ENCODE peak calls at places on chromosomes 16 and 17, in four cellular contexts. One of them, this sample, is unnamed.
A peak's percentile ranks its signal among the peaks of the same experiment; 100 is the strongest.

GRCh38 chr16:81600275-81600674 is 155.7 kb downstream of the CMIP start:
- DNase-seq in HepG2: peak; percentile 84
- DNase-seq in A549: peak; percentile 51
- DNase-seq in K562: no peak
- DNase-seq in this sample: peak; percentile 62

GRCh38 chr16:27980076-27980775 is 83.3 kb downstream of the GSG1L start:
- DNase-seq in HepG2: no peak
- DNase-seq in A549: no peak
- DNase-seq in K562: no peak
- DNase-seq in this sample: no peak

GRCh38 chr17:81349397-81350319 is 45.6 kb upstream of the BAHCC1 start:
- DNase-seq in HepG2: peak; percentile 79
- DNase-seq in A549: no peak
- DNase-seq in K562: peak; percentile 88
- DNase-seq in this sample: no peak

GRCh38 chr17:41486316-41486715 is 3.4 kb downstream of the KRT36 start:
- DNase-seq in HepG2: no peak
- DNase-seq in A549: no peak
- DNase-seq in K562: no peak
- DNase-seq in this sample: no peak

GRCh38 chr16:14196539-14196938 is 125.4 kb downstream of the MRTFB start:
- DNase-seq in HepG2: no peak
- DNase-seq in A549: no peak
- DNase-seq in K562: no peak
- DNase-seq in this sample: no peak

GRCh38 chr17:71987634-71988033 is 133.2 kb upstream of the SOX9 start:
- DNase-seq in HepG2: no peak
- DNase-seq in A549: no peak
- DNase-seq in K562: no peak
- DNase-seq in this sample: peak; percentile 21

GRCh38 chr17:58913971-58914769 is 158.5 kb downstream of the PPM1E start:
- DNase-seq in HepG2: no peak
- DNase-seq in A549: peak; percentile 34
- DNase-seq in K562: no peak
- DNase-seq in this sample: peak; percentile 51

GRCh38 chr16:48831081-48831722 is 221.2 kb upstream of the N4BP1 start:
- DNase-seq in HepG2: peak; percentile 10
- DNase-seq in A549: peak; percentile 3
- DNase-seq in K562: peak; percentile 16
- DNase-seq in this sample: no peak

GRCh38 chr17:927611-928461 is 51.7 kb downstream of the NXN start:
- DNase-seq in HepG2: no peak
- DNase-seq in A549: peak; percentile 72
- DNase-seq in K562: no peak
- DNase-seq in this sample: peak; percentile 97

GRCh38 chr16:65083181-65083845 is 38.5 kb downstream of the CDH11 start:
- DNase-seq in HepG2: no peak
- DNase-seq in A549: no peak
- DNase-seq in K562: no peak
- DNase-seq in this sample: peak; percentile 45

GRCh38 chr16:85860413-85861094 is 38.4 kb upstream of the IRF8 start:
- DNase-seq in HepG2: no peak
- DNase-seq in A549: no peak
- DNase-seq in K562: no peak
- DNase-seq in this sample: no peak

GRCh38 chr17:27245230-27245696 is 48.7 kb upstream of the WSB1 start:
- DNase-seq in HepG2: peak; percentile 80
- DNase-seq in A549: peak; percentile 90
- DNase-seq in K562: peak; percentile 90
- DNase-seq in this sample: peak; percentile 89

GRCh38 chr17:37502009-37502936 is 12.6 kb downstream of the DUSP14 start:
- DNase-seq in HepG2: peak; percentile 94
- DNase-seq in A549: peak; percentile 39
- DNase-seq in K562: no peak
- DNase-seq in this sample: no peak

GRCh38 chr16:67481561-67482259 is 753 bp upstream of the ATP6V0D1 start:
- DNase-seq in HepG2: peak; percentile 65
- DNase-seq in A549: no peak
- DNase-seq in K562: no peak
- DNase-seq in this sample: peak; percentile 43

GRCh38 chr16:65600046-65600445 is 478.2 kb upstream of the CDH11 start:
- DNase-seq in HepG2: no peak
- DNase-seq in A549: no peak
- DNase-seq in K562: no peak
- DNase-seq in this sample: no peak

GRCh38 chr17:2025622-2026309 is 632 bp upstream of the RTN4RL1 start:
- DNase-seq in HepG2: peak; percentile 60
- DNase-seq in A549: peak; percentile 84
- DNase-seq in K562: peak; percentile 54
- DNase-seq in this sample: peak; percentile 57

GRCh38 chr17:7476474-7476873 is 3.0 kb downstream of the ZBTB4 start:
- DNase-seq in HepG2: no peak
- DNase-seq in A549: peak; percentile 50
- DNase-seq in K562: peak; percentile 20
- DNase-seq in this sample: peak; percentile 76

GRCh38 chr17:77482375-77483127 is 341.8 kb downstream of the SEC14L1 start:
- DNase-seq in HepG2: no peak
- DNase-seq in A549: no peak
- DNase-seq in K562: no peak
- DNase-seq in this sample: no peak

GRCh38 chr17:77481476-77482374 is 341.0 kb downstream of the SEC14L1 start:
- DNase-seq in HepG2: no peak
- DNase-seq in A549: no peak
- DNase-seq in K562: no peak
- DNase-seq in this sample: no peak

GRCh38 chr17:77485089-77485833 is 344.5 kb downstream of the SEC14L1 start:
- DNase-seq in HepG2: no peak
- DNase-seq in A549: no peak
- DNase-seq in K562: no peak
- DNase-seq in this sample: no peak

GRCh38 chr17:77483128-77483598 is 342.4 kb downstream of the SEC14L1 start:
- DNase-seq in HepG2: no peak
- DNase-seq in A549: no peak
- DNase-seq in K562: no peak
- DNase-seq in this sample: no peak

DNA sequence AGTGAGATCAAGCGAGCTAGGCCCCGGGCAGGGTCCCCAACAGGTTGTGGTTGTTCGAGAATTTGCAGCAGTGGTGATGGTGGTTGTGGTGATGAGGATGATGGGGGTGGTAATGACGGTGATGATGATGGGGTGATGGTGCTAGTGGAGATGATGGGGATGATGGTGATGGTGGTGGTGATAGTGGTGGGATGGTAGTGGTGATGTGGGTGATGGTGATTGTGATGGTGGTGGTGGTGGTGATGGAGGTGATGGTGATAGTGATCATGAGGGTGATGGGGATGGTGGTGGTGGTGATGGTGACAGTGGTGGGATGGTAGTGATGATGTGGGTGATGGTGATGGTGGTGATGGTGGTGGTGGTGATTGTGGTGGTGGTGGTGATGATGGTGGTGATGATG is 343.3 kb downstream of the SEC14L1 start:
- DNase-seq in HepG2: no peak
- DNase-seq in A549: no peak
- DNase-seq in K562: no peak
- DNase-seq in this sample: no peak
- H3K4me1 ChIP-seq in HepG2: no peaks in the 10 kb centered on the region
- H3K4me1 ChIP-seq in A549: peaks cover 4% of the 10 kb centered on the region
- H3K4me1 ChIP-seq in K562: no peaks in the 10 kb centered on the region
- H3K4me1 ChIP-seq in this sample: peaks cover 17% of the 10 kb centered on the region

GRCh38 chr17:60410001-60410400 is 12.3 kb upstream of the CHCT1 start:
- DNase-seq in HepG2: no peak
- DNase-seq in A549: no peak
- DNase-seq in K562: no peak
- DNase-seq in this sample: no peak
- TF ChIP-seq MAZ in HepG2: no peak
- TF ChIP-seq MAZ in A549: no peak
- TF ChIP-seq MAZ in K562: no peak
- TF ChIP-seq MAZ in this sample: no peak

DNA sequence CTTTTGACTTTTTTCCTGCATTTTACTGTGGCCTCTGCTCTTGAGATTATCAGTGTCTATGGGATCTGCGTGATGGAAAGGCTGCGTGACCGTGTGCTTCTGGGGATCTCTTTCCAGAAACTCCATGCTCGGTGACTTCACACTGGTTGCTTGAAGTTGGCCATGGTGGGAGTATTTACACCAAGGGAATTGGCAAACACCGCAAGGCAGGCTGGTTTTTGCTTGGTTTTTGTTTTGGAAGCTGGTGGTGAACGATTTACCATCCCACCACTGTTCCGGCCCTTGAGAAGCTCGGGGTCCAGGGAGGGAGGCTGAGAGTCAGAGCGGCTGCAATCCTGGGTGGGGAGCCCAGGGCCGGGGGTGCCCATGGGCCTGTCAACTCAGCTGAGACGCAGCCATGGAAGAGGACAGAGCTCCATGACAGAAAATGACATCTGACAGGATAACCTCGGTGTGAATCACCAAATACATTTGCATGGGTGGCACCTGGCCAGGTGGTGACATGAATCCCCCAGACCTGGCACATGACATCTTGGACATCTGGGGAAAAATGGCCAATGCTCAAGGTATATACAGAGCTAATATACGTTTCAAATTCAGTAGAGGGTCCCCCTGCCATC is 11.1 kb downstream of the CRISPLD2 start:
- DNase-seq in HepG2: no peak
- DNase-seq in A549: no peak
- DNase-seq in K562: no peak
- DNase-seq in this sample: no peak
- H3K4me1 ChIP-seq in HepG2: peaks cover 16% of the 10 kb centered on the region
- H3K4me1 ChIP-seq in A549: peaks cover under 1% of the 10 kb centered on the region
- H3K4me1 ChIP-seq in K562: no peaks in the 10 kb centered on the region
- H3K4me1 ChIP-seq in this sample: peaks cover 56% of the 10 kb centered on the region

DNA sequence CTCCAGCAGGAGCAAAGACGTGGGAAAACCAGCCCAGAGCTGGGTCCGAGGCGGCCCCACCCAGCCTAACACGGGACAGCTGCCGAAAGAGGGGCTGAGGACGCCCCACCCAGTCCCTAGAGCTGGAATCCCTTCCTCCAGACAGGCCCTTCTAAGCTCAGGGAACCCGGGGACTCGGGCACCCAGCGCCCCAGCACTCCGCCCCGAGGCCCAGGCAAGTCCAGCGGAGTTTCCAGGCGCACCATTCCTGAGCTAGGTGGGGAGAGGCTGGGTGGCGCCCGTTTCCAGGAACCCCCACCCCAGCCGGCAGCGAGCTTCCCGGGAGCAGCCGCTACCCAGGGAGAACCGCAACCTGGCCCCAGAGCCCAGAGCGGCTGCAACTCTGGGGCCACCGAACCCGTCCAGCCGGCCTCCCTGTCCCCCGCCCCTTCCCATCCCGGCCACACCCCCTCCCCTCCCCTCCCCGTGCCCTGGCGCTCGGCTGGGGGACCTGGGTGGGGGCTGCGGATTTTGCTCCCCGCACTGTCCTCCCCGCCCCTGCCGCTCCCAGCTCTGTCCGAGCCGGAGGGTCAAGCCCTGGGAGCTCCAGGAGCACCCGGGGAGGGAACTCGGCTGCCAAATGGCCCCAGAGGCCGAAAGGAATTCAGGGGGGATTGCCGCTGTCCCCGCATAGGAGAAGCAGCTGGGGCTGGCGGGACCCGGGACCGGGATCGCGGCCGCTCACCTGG is 503 bp downstream of the TMC6 start:
- DNase-seq in HepG2: peak; percentile 45
- DNase-seq in A549: no peak
- DNase-seq in K562: peak; percentile 80
- DNase-seq in this sample: no peak
- TF ChIP-seq MAZ in HepG2: no peak
- TF ChIP-seq MAZ in A549: no peak
- TF ChIP-seq MAZ in K562: no peak
- TF ChIP-seq MAZ in this sample: no peak

GRCh38 chr17:17841620-17842025 is 4.8 kb upstream of the SREBF1 start:
- DNase-seq in HepG2: peak; percentile 22
- DNase-seq in A549: no peak
- DNase-seq in K562: no peak
- DNase-seq in this sample: no peak
- H3K4me1 ChIP-seq in HepG2: peaks cover 72% of the 10 kb centered on the region
- H3K4me1 ChIP-seq in A549: peaks cover 48% of the 10 kb centered on the region
- H3K4me1 ChIP-seq in K562: peaks cover 44% of the 10 kb centered on the region
- H3K4me1 ChIP-seq in this sample: peaks cover 30% of the 10 kb centered on the region

GRCh38 chr17:55295411-55296170 is 30.8 kb downstream of the HLF start:
- DNase-seq in HepG2: peak; percentile 77
- DNase-seq in A549: peak; percentile 68
- DNase-seq in K562: peak; percentile 75
- DNase-seq in this sample: peak; percentile 43
- TF ChIP-seq MAZ in HepG2: no peak
- TF ChIP-seq MAZ in A549: no peak
- TF ChIP-seq MAZ in K562: peak; percentile 44
- TF ChIP-seq MAZ in this sample: no peak

GRCh38 chr17:76264755-76265623 is at the start of gene UBALD2:
- DNase-seq in HepG2: peak; percentile 98
- DNase-seq in A549: peak; percentile 100
- DNase-seq in K562: peak; percentile 99
- DNase-seq in this sample: peak; percentile 100
- H3K4me1 ChIP-seq in HepG2: peaks cover 76% of the 10 kb centered on the region
- H3K4me1 ChIP-seq in A549: peaks cover 25% of the 10 kb centered on the region
- H3K4me1 ChIP-seq in K562: peaks cover 39% of the 10 kb centered on the region
- H3K4me1 ChIP-seq in this sample: peaks cover 10% of the 10 kb centered on the region